ENCODE peak calls at places on chromosomes 7 and 10, in seven cellular contexts. I is heart left ventricle; B is BJ; Y is Caco-2; X is CD8-positive, alpha-beta T cell; L is kidney epithelial cell; W is osteoblast. N is an unnamed sample.

GRCh38 chr10:119786117-119786769 is 60.4 kb downstream of the INPP5F start:
- DNase-seq in I (no peak), B (no peak), Y (peak; percentile 86), X (no peak), L (no peak), W (peak; percentile 73), N (no peak)

GRCh38 chr7:55094122-55094690 is 75.4 kb downstream of the EGFR start:
- DNase-seq in I (no peak), B (no peak), Y (no peak), X (no peak), L (no peak), W (no peak), N (no peak)

GRCh38 chr7:27917774-27918314 is 177.9 kb downstream of the TAX1BP1 start:
- DNase-seq in I (no peak), B (no peak), Y (no peak), X (no peak), L (peak; percentile 10), W (no peak), N (peak; percentile 16)

GRCh38 chr10:18687706-18688105 is 28.5 kb downstream of the ARL5B start:
- DNase-seq in I (no peak), B (no peak), Y (no peak), X (no peak), L (no peak), W (no peak), N (no peak)

GRCh38 chr7:120725376-120726039 is 132.4 kb downstream of the TSPAN12 start:
- DNase-seq in I (no peak), B (no peak), Y (no peak), X (no peak), L (no peak), W (peak; percentile 65), N (peak; percentile 9)

GRCh38 chr10:66931340-66931948 is 5.6 kb downstream of the LRRTM3 start:
- DNase-seq in I (no peak), B (peak; percentile 10), Y (no peak), X (no peak), L (peak; percentile 29), W (peak; percentile 21), N (peak; percentile 47)

GRCh38 chr7:45689011-45689796 is 115.0 kb downstream of the ADCY1 start:
- DNase-seq in I (no peak), B (peak; percentile 28), Y (peak; percentile 35), X (no peak), L (peak; percentile 18), W (peak; percentile 91), N (peak; percentile 31)

GRCh38 chr10:10796061-10796773 is 221.5 kb upstream of the CELF2 start:
- DNase-seq in I (no peak), B (no peak), Y (no peak), X (no peak), L (no peak), W (no peak), N (no peak)

GRCh38 chr7:98107313-98107691 is 640 bp downstream of the LMTK2 start:
- DNase-seq in I (no peak), B (no peak), Y (no peak), X (no peak), L (no peak), W (peak; percentile 76), N (no peak)

GRCh38 chr7:31327071-31327470 is 13.5 kb downstream of the NEUROD6 start:
- DNase-seq in I (no peak), B (no peak), Y (peak; percentile 64), X (no peak), L (peak; percentile 65), W (no peak), N (no peak)

GRCh38 chr10:1213707-1214675 is 157.8 kb downstream of the WDR37 start:
- DNase-seq in I (no peak), B (no peak), Y (no peak), X (no peak), L (no peak), W (no peak), N (no peak)

GRCh38 chr10:74058658-74059057 is 60.7 kb downstream of the VCL start:
- DNase-seq in I (no peak), B (no peak), Y (peak; percentile 67), X (peak; percentile 32), L (no peak), W (no peak), N (no peak)

GRCh38 chr10:26408858-26409494 is 29.2 kb upstream of the APBB1IP start:
- DNase-seq in I (no peak), B (no peak), Y (no peak), X (no peak), L (no peak), W (no peak), N (no peak)

GRCh38 chr7:105689093-105689819 is 108.0 kb upstream of the EFCAB10 start:
- DNase-seq in I (no peak), B (no peak), Y (no peak), X (no peak), L (no peak), W (no peak), N (no peak)

GRCh38 chr10:3472705-3473078 is 300.1 kb upstream of the PITRM1 start:
- DNase-seq in I (no peak), B (no peak), Y (no peak), X (no peak), L (peak; percentile 90), W (no peak), N (peak; percentile 46)

DNA sequence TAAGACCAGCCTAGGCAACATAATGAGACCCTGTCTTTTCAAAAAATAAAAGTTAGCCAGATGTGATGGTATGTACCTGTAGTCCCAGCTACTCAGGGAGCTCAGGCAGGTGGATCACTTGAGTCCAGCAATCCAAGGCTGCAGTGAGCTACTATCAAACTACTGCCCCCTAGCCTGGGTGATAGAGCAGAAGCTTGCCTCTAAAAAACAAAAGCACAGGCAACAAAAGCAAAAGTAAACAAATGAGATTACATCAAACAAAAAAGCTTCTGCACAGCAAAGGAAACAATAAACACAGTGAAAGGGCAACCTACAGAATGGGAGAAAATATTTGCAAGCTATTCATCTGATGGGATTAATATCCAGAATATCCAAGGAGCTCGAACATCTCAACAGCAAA is 65.4 kb downstream of the FANK1 start:
- DNase-seq in I (no peak), B (no peak), Y (no peak), X (no peak), L (no peak), W (no peak), N (no peak)
- TF ChIP-seq CTCF in I (no peak), B (no peak), Y (no peak), X (no peak), L (no peak), W (no peak), N (no peak)

GRCh38 chr10:78035025-78035424 is 1.4 kb downstream of the RPS24 start:
- DNase-seq in I (no peak), B (no peak), Y (no peak), X (no peak), L (no peak), W (peak; percentile 8), N (no peak)

GRCh38 chr10:78035437-78035836 is 1.8 kb downstream of the RPS24 start:
- DNase-seq in I (no peak), B (no peak), Y (no peak), X (no peak), L (no peak), W (no peak), N (no peak)

GRCh38 chr10:78033623-78034470 is at the start of gene RPS24:
- DNase-seq in I (peak; percentile 95), B (peak; percentile 88), Y (peak; percentile 95), X (peak; percentile 95), L (peak; percentile 88), W (peak; percentile 95), N (peak; percentile 84)

GRCh38 chr10:78038105-78038504 is 4.4 kb downstream of the RPS24 start:
- DNase-seq in I (no peak), B (no peak), Y (no peak), X (no peak), L (no peak), W (peak; percentile 37), N (no peak)

GRCh38 chr10:78035933-78036583 is 2.4 kb downstream of the RPS24 start:
- DNase-seq in I (no peak), B (no peak), Y (no peak), X (no peak), L (no peak), W (no peak), N (no peak)
- H3K4me3 ChIP-seq in I (no peak overlapping the region), B (no peak overlapping the region), Y (no peak overlapping the region), X (no peak overlapping the region), L (no peak overlapping the region), W (no peak overlapping the region), N (no peak overlapping the region)

GRCh38 chr7:12524794-12525386 is 45.6 kb upstream of the SCIN start:
- DNase-seq in I (no peak), B (peak; percentile 7), Y (no peak), X (no peak), L (no peak), W (peak; percentile 35), N (peak; percentile 10)
- TF ChIP-seq CTCF in I (peak; percentile 51), B (peak; percentile 45), Y (peak; percentile 43), X (peak; percentile 87), L (peak; percentile 24), W (peak; percentile 51), N (peak; percentile 24)

GRCh38 chr10:14241196-14241595 is 89.5 kb downstream of the FRMD4A start:
- DNase-seq in I (no peak), B (no peak), Y (no peak), X (no peak), L (no peak), W (no peak), N (no peak)
- H3K4me3 ChIP-seq in I (no peak overlapping the region), B (no peak overlapping the region), Y (no peak overlapping the region), X (no peak overlapping the region), L (no peak overlapping the region), W (no peak overlapping the region), N (no peak overlapping the region)

DNA sequence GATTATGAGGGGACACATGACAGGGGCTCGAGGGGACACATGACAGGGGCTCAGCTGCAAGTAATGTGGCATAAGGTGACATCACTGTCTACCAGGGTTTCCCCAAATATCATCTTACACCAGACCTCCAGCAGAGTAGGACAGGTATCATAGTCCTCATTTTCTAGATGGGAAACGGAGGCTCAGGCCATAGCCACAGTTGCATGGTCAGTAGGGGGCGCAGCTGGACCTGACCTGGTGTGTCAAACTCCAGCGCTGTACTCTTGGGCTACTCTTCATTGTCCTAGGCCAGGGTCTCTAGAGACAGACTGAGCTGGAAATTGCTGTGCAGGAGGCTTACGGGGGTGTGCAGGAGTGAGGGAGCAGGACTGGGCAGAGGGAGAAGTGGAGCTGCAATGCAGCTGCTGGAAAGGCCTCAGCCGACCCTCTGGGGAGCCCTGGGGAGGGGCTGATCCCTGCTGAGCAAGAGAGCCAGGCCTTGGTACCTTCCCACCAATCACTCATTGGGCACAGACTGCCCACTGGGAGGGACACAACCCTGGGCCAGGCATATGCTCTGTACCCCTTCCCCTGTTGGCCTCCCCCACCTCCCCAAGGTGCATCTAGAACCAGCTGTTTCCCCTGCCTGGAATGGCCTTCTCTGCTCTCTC is 89.9 kb downstream of the CDH23 start:
- DNase-seq in I (peak; percentile 57), B (no peak), Y (peak; percentile 65), X (no peak), L (no peak), W (peak; percentile 73), N (no peak)
- TF ChIP-seq CTCF in I (peak; percentile 38), B (peak; percentile 64), Y (peak; percentile 74), X (no peak), L (peak; percentile 49), W (peak; percentile 66), N (peak; percentile 22)

GRCh38 chr7:128792471-128793183 is 859 bp downstream of the CCDC136 start:
- DNase-seq in I (peak; percentile 47), B (no peak), Y (no peak), X (no peak), L (no peak), W (peak; percentile 88), N (no peak)
- H3K4me3 ChIP-seq in I (no peak overlapping the region), B (no peak overlapping the region), Y (no peak overlapping the region), X (no peak overlapping the region), L (no peak overlapping the region), W (no peak overlapping the region), N (peak overlapping the region; percentile 78)

N was measured in AG04449.